ENCODE peak calls at places on chromosome 10, in four cellular contexts. One of them, this sample, is unnamed.
A peak's percentile ranks its signal among the peaks of the same experiment; 100 is the strongest.

GRCh38 chr10:49689882-49690510 is 10.5 kb downstream of the C10orf53 start:
- DNase-seq in GM23248: no peak
- DNase-seq in fibroblast of lung: no peak
- DNase-seq in naive thymus-derived CD4-positive, alpha-beta T cell: no peak
- DNase-seq in this sample: no peak

GRCh38 chr10:113854757-113855626 is 531 bp downstream of the NHLRC2 start:
- DNase-seq in GM23248: peak; percentile 79
- DNase-seq in fibroblast of lung: peak; percentile 51
- DNase-seq in naive thymus-derived CD4-positive, alpha-beta T cell: peak; percentile 31
- DNase-seq in this sample: peak; percentile 35

GRCh38 chr10:83994351-83994750 is 145.0 kb upstream of the GHITM start:
- DNase-seq in GM23248: no peak
- DNase-seq in fibroblast of lung: no peak
- DNase-seq in naive thymus-derived CD4-positive, alpha-beta T cell: no peak
- DNase-seq in this sample: no peak

GRCh38 chr10:97333351-97333600 is 1.3 kb downstream of the FRAT2 start:
- DNase-seq in GM23248: peak; percentile 61
- DNase-seq in fibroblast of lung: peak; percentile 41
- DNase-seq in naive thymus-derived CD4-positive, alpha-beta T cell: no peak
- DNase-seq in this sample: no peak

GRCh38 chr10:77582710-77583115 is 54.9 kb downstream of the KCNMA1 start:
- DNase-seq in GM23248: peak; percentile 78
- DNase-seq in fibroblast of lung: peak; percentile 80
- DNase-seq in naive thymus-derived CD4-positive, alpha-beta T cell: no peak
- DNase-seq in this sample: peak; percentile 16

GRCh38 chr10:112810651-112811215 is 139.3 kb upstream of the TCF7L2 start:
- DNase-seq in GM23248: no peak
- DNase-seq in fibroblast of lung: peak; percentile 57
- DNase-seq in naive thymus-derived CD4-positive, alpha-beta T cell: no peak
- DNase-seq in this sample: no peak

GRCh38 chr10:24708081-24708480 is 15.6 kb downstream of the ARHGAP21 start:
- DNase-seq in GM23248: no peak
- DNase-seq in fibroblast of lung: no peak
- DNase-seq in naive thymus-derived CD4-positive, alpha-beta T cell: no peak
- DNase-seq in this sample: no peak

GRCh38 chr10:43824934-43825333 is 176.3 kb upstream of the ZNF32 start:
- DNase-seq in GM23248: peak; percentile 82
- DNase-seq in fibroblast of lung: peak; percentile 90
- DNase-seq in naive thymus-derived CD4-positive, alpha-beta T cell: no peak
- DNase-seq in this sample: no peak

GRCh38 chr10:123913688-123914268 is 22.2 kb upstream of the CPXM2 start:
- DNase-seq in GM23248: no peak
- DNase-seq in fibroblast of lung: peak; percentile 23
- DNase-seq in naive thymus-derived CD4-positive, alpha-beta T cell: no peak
- DNase-seq in this sample: peak; percentile 67

GRCh38 chr10:76311752-76312699 is 880.6 kb downstream of the LRMDA start:
- DNase-seq in GM23248: peak; percentile 45
- DNase-seq in fibroblast of lung: no peak
- DNase-seq in naive thymus-derived CD4-positive, alpha-beta T cell: no peak
- DNase-seq in this sample: peak; percentile 23

GRCh38 chr10:79445217-79445707 is at the start of gene ZCCHC24:
- DNase-seq in GM23248: no peak
- DNase-seq in fibroblast of lung: no peak
- DNase-seq in naive thymus-derived CD4-positive, alpha-beta T cell: no peak
- DNase-seq in this sample: no peak

GRCh38 chr10:86392723-86393094 is 26.1 kb upstream of the GRID1 start:
- DNase-seq in GM23248: no peak
- DNase-seq in fibroblast of lung: no peak
- DNase-seq in naive thymus-derived CD4-positive, alpha-beta T cell: no peak
- DNase-seq in this sample: no peak

GRCh38 chr10:80196270-80196949 is 8.9 kb downstream of the ANXA11 start:
- DNase-seq in GM23248: peak; percentile 82
- DNase-seq in fibroblast of lung: peak; percentile 74
- DNase-seq in naive thymus-derived CD4-positive, alpha-beta T cell: peak; percentile 18
- DNase-seq in this sample: no peak

GRCh38 chr10:43573250-43574034 is 974 bp downstream of the ZNF239 start:
- DNase-seq in GM23248: peak; percentile 71
- DNase-seq in fibroblast of lung: peak; percentile 10
- DNase-seq in naive thymus-derived CD4-positive, alpha-beta T cell: peak; percentile 14
- DNase-seq in this sample: no peak

GRCh38 chr10:106740-107139 is 28.5 kb upstream of the ZMYND11 start:
- DNase-seq in GM23248: no peak
- DNase-seq in fibroblast of lung: no peak
- DNase-seq in naive thymus-derived CD4-positive, alpha-beta T cell: no peak
- DNase-seq in this sample: no peak

GRCh38 chr10:77463499-77463898 is 174.1 kb downstream of the KCNMA1 start:
- DNase-seq in GM23248: no peak
- DNase-seq in fibroblast of lung: no peak
- DNase-seq in naive thymus-derived CD4-positive, alpha-beta T cell: no peak
- DNase-seq in this sample: no peak

GRCh38 chr10:77390481-77390891 is 247.1 kb downstream of the KCNMA1 start:
- DNase-seq in GM23248: peak; percentile 51
- DNase-seq in fibroblast of lung: peak; percentile 30
- DNase-seq in naive thymus-derived CD4-positive, alpha-beta T cell: no peak
- DNase-seq in this sample: no peak

GRCh38 chr10:34985823-34986222 is 104.3 kb downstream of the CUL2 start:
- DNase-seq in GM23248: peak; percentile 24
- DNase-seq in fibroblast of lung: no peak
- DNase-seq in naive thymus-derived CD4-positive, alpha-beta T cell: no peak
- DNase-seq in this sample: no peak

GRCh38 chr10:122140941-122141623 is 130.0 kb upstream of the BTBD16 start:
- DNase-seq in GM23248: peak; percentile 97
- DNase-seq in fibroblast of lung: peak; percentile 92
- DNase-seq in naive thymus-derived CD4-positive, alpha-beta T cell: no peak
- DNase-seq in this sample: peak; percentile 71

GRCh38 chr10:98391578-98391991 is 23.4 kb downstream of the PYROXD2 start:
- DNase-seq in GM23248: peak; percentile 73
- DNase-seq in fibroblast of lung: no peak
- DNase-seq in naive thymus-derived CD4-positive, alpha-beta T cell: no peak
- DNase-seq in this sample: peak; percentile 39

GRCh38 chr10:132570771-132571564 is 33.4 kb downstream of the INPP5A start:
- DNase-seq in GM23248: no peak
- DNase-seq in fibroblast of lung: no peak
- DNase-seq in naive thymus-derived CD4-positive, alpha-beta T cell: no peak
- DNase-seq in this sample: no peak

GRCh38 chr10:58017719-58018367 is 249.9 kb downstream of the IPMK start:
- DNase-seq in GM23248: peak; percentile 92
- DNase-seq in fibroblast of lung: peak; percentile 96
- DNase-seq in naive thymus-derived CD4-positive, alpha-beta T cell: no peak
- DNase-seq in this sample: no peak

GRCh38 chr10:67127441-67127840 is 201.6 kb downstream of the LRRTM3 start:
- DNase-seq in GM23248: no peak
- DNase-seq in fibroblast of lung: no peak
- DNase-seq in naive thymus-derived CD4-positive, alpha-beta T cell: no peak
- DNase-seq in this sample: no peak

GRCh38 chr10:31937371-31937770 is 8.7 kb upstream of the ARHGAP12 start:
- DNase-seq in GM23248: peak; percentile 46
- DNase-seq in fibroblast of lung: no peak
- DNase-seq in naive thymus-derived CD4-positive, alpha-beta T cell: no peak
- DNase-seq in this sample: no peak

GRCh38 chr10:102163342-102163989 is 11.3 kb downstream of the NOLC1 start:
- DNase-seq in GM23248: no peak
- DNase-seq in fibroblast of lung: no peak
- DNase-seq in naive thymus-derived CD4-positive, alpha-beta T cell: no peak
- DNase-seq in this sample: no peak

GRCh38 chr10:104267721-104268690 is 978 bp upstream of the GSTO2 start:
- DNase-seq in GM23248: no peak
- DNase-seq in fibroblast of lung: no peak
- DNase-seq in naive thymus-derived CD4-positive, alpha-beta T cell: no peak
- DNase-seq in this sample: no peak

GRCh38 chr10:46234026-46234425 is 52.8 kb upstream of the ANTXRL start:
- DNase-seq in GM23248: no peak
- DNase-seq in fibroblast of lung: no peak
- DNase-seq in naive thymus-derived CD4-positive, alpha-beta T cell: no peak
- DNase-seq in this sample: no peak

GRCh38 chr10:132532174-132532573 is 5.4 kb upstream of the INPP5A start:
- DNase-seq in GM23248: no peak
- DNase-seq in fibroblast of lung: no peak
- DNase-seq in naive thymus-derived CD4-positive, alpha-beta T cell: no peak
- DNase-seq in this sample: no peak

GRCh38 chr10:33952692-33953360 is 618.4 kb upstream of the NRP1 start:
- DNase-seq in GM23248: peak; percentile 71
- DNase-seq in fibroblast of lung: peak; percentile 73
- DNase-seq in naive thymus-derived CD4-positive, alpha-beta T cell: no peak
- DNase-seq in this sample: no peak

GRCh38 chr10:88949912-88950664 is 2.5 kb downstream of the ACTA2 start:
- DNase-seq in GM23248: peak; percentile 27
- DNase-seq in fibroblast of lung: no peak
- DNase-seq in naive thymus-derived CD4-positive, alpha-beta T cell: no peak
- DNase-seq in this sample: no peak
- H3K4me3 ChIP-seq in GM23248: peak overlapping the region; percentile 54
- H3K4me3 ChIP-seq in fibroblast of lung: peak overlapping the region; percentile 27
- H3K4me3 ChIP-seq in naive thymus-derived CD4-positive, alpha-beta T cell: no peak overlapping the region
- H3K4me3 ChIP-seq in this sample: no peak overlapping the region

DNA sequence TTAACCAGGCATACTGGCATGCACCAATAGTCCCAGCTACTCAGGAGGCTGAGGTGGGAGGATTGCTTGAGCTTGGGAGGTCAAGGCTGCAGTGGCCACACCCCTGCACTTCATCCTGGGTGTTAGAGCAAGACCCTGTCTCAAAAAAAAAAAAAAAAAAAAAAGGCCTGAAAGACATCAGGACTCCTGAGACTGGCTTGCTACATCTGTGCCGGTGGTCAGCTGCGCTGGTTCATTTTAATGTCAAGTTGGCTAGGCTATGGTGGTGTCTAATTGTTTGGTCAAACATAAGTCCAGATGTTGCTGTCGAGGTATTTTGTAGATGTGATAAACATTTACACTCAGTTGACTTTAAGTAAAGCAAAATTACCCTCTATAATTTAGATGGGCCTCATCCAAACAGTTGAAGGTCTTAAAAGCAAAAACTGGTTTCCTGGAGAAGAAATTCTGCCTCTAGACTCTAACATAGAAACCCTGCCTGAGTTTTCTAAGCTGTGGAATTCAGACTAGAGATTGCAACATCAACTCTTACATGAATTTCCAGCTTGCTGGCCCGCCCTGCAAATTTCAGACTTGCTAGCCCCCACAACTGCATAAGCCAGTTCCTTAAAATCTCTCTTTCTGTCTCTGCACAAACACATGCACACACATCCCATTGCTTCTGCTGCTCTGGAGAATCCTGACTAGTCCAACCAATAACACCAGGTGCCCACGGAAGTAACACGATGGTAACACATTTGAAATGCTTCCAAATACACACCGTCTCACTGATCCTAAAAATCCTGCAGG is 18.2 kb downstream of the MYOF start:
- DNase-seq in GM23248: peak; percentile 89
- DNase-seq in fibroblast of lung: peak; percentile 79
- DNase-seq in naive thymus-derived CD4-positive, alpha-beta T cell: no peak
- DNase-seq in this sample: no peak
- H3K4me3 ChIP-seq in GM23248: peak overlapping the region; percentile 23
- H3K4me3 ChIP-seq in fibroblast of lung: no peak overlapping the region
- H3K4me3 ChIP-seq in naive thymus-derived CD4-positive, alpha-beta T cell: no peak overlapping the region
- H3K4me3 ChIP-seq in this sample: no peak overlapping the region

GRCh38 chr10:11741608-11742007 is 574 bp upstream of the ECHDC3 start:
- DNase-seq in GM23248: no peak
- DNase-seq in fibroblast of lung: no peak
- DNase-seq in naive thymus-derived CD4-positive, alpha-beta T cell: no peak
- DNase-seq in this sample: no peak
- H3K4me3 ChIP-seq in GM23248: peak overlapping the region; percentile 60
- H3K4me3 ChIP-seq in fibroblast of lung: peak overlapping the region; percentile 62
- H3K4me3 ChIP-seq in naive thymus-derived CD4-positive, alpha-beta T cell: peak overlapping the region; percentile 56
- H3K4me3 ChIP-seq in this sample: no peak overlapping the region

GRCh38 chr10:110502851-110503301 is 5.2 kb downstream of the DUSP5 start:
- DNase-seq in GM23248: peak; percentile 90
- DNase-seq in fibroblast of lung: peak; percentile 83
- DNase-seq in naive thymus-derived CD4-positive, alpha-beta T cell: no peak
- DNase-seq in this sample: no peak

GRCh38 chr10:110503528-110504110 is 5.9 kb downstream of the DUSP5 start:
- DNase-seq in GM23248: no peak
- DNase-seq in fibroblast of lung: no peak
- DNase-seq in naive thymus-derived CD4-positive, alpha-beta T cell: no peak
- DNase-seq in this sample: no peak

GRCh38 chr10:110501142-110501937 is 3.6 kb downstream of the DUSP5 start:
- DNase-seq in GM23248: peak; percentile 98
- DNase-seq in fibroblast of lung: peak; percentile 94
- DNase-seq in naive thymus-derived CD4-positive, alpha-beta T cell: no peak
- DNase-seq in this sample: no peak

GRCh38 chr10:110500515-110500905 is 2.8 kb downstream of the DUSP5 start:
- DNase-seq in GM23248: peak; percentile 87
- DNase-seq in fibroblast of lung: peak; percentile 84
- DNase-seq in naive thymus-derived CD4-positive, alpha-beta T cell: no peak
- DNase-seq in this sample: no peak

GRCh38 chr10:110502072-110502845 is 4.6 kb downstream of the DUSP5 start:
- DNase-seq in GM23248: no peak
- DNase-seq in fibroblast of lung: no peak
- DNase-seq in naive thymus-derived CD4-positive, alpha-beta T cell: no peak
- DNase-seq in this sample: no peak
- H3K4me3 ChIP-seq in GM23248: peak overlapping the region; percentile 83
- H3K4me3 ChIP-seq in fibroblast of lung: peak overlapping the region; percentile 96
- H3K4me3 ChIP-seq in naive thymus-derived CD4-positive, alpha-beta T cell: peak overlapping the region; percentile 17
- H3K4me3 ChIP-seq in this sample: no peak overlapping the region

GRCh38 chr10:71748671-71749191 is 24.6 kb downstream of the VSIR start:
- DNase-seq in GM23248: no peak
- DNase-seq in fibroblast of lung: no peak
- DNase-seq in naive thymus-derived CD4-positive, alpha-beta T cell: peak; percentile 88
- DNase-seq in this sample: peak; percentile 99
- H3K4me3 ChIP-seq in GM23248: no peak overlapping the region
- H3K4me3 ChIP-seq in fibroblast of lung: no peak overlapping the region
- H3K4me3 ChIP-seq in naive thymus-derived CD4-positive, alpha-beta T cell: peak overlapping the region; percentile 40
- H3K4me3 ChIP-seq in this sample: peak overlapping the region; percentile 38

GRCh38 chr10:9091515-9092093 is 1037.1 kb downstream of the GATA3 start:
- DNase-seq in GM23248: no peak
- DNase-seq in fibroblast of lung: no peak
- DNase-seq in naive thymus-derived CD4-positive, alpha-beta T cell: peak; percentile 23
- DNase-seq in this sample: no peak
- H3K4me3 ChIP-seq in GM23248: no peak overlapping the region
- H3K4me3 ChIP-seq in fibroblast of lung: no peak overlapping the region
- H3K4me3 ChIP-seq in naive thymus-derived CD4-positive, alpha-beta T cell: no peak overlapping the region
- H3K4me3 ChIP-seq in this sample: no peak overlapping the region

GRCh38 chr10:129466703-129467345 is at the start of gene MGMT:
- DNase-seq in GM23248: peak; percentile 94
- DNase-seq in fibroblast of lung: peak; percentile 64
- DNase-seq in naive thymus-derived CD4-positive, alpha-beta T cell: peak; percentile 96
- DNase-seq in this sample: peak; percentile 83

GRCh38 chr10:129464251-129464650 is 2.8 kb upstream of the MGMT start:
- DNase-seq in GM23248: no peak
- DNase-seq in fibroblast of lung: no peak
- DNase-seq in naive thymus-derived CD4-positive, alpha-beta T cell: no peak
- DNase-seq in this sample: no peak

GRCh38 chr10:129467346-129468119 is 492 bp downstream of the MGMT start:
- DNase-seq in GM23248: peak; percentile 52
- DNase-seq in fibroblast of lung: no peak
- DNase-seq in naive thymus-derived CD4-positive, alpha-beta T cell: no peak
- DNase-seq in this sample: no peak

GRCh38 chr10:129468187-129468586 is 1.1 kb downstream of the MGMT start:
- DNase-seq in GM23248: no peak
- DNase-seq in fibroblast of lung: no peak
- DNase-seq in naive thymus-derived CD4-positive, alpha-beta T cell: no peak
- DNase-seq in this sample: no peak

GRCh38 chr10:129465796-129466702 is 992 bp upstream of the MGMT start:
- DNase-seq in GM23248: peak; percentile 24
- DNase-seq in fibroblast of lung: no peak
- DNase-seq in naive thymus-derived CD4-positive, alpha-beta T cell: no peak
- DNase-seq in this sample: no peak
- H3K4me3 ChIP-seq in GM23248: peak overlapping the region; percentile 82
- H3K4me3 ChIP-seq in fibroblast of lung: peak overlapping the region; percentile 58
- H3K4me3 ChIP-seq in naive thymus-derived CD4-positive, alpha-beta T cell: peak overlapping the region; percentile 71
- H3K4me3 ChIP-seq in this sample: peak overlapping the region; percentile 66

GRCh38 chr10:70539471-70539870 is 60.9 kb downstream of the PALD1 start:
- DNase-seq in GM23248: no peak
- DNase-seq in fibroblast of lung: no peak
- DNase-seq in naive thymus-derived CD4-positive, alpha-beta T cell: no peak
- DNase-seq in this sample: no peak
- H3K4me3 ChIP-seq in GM23248: no peak overlapping the region
- H3K4me3 ChIP-seq in fibroblast of lung: no peak overlapping the region
- H3K4me3 ChIP-seq in naive thymus-derived CD4-positive, alpha-beta T cell: no peak overlapping the region
- H3K4me3 ChIP-seq in this sample: no peak overlapping the region

This sample was measured in Jurkat, Clone E6-1.